ENCODE peak calls at places on chromosomes 5 and 9, in seven cellular contexts. L is amniotic stem cell; J is GM23338; S is activated T-cell treated with anti-CD3 and anti-CD28 coated beads for 1 hour; F is AG08395; D is naive thymus-derived CD4-positive, alpha-beta T cell; V is ELR. I is an unnamed sample.
A peak's percentile ranks its signal among the peaks of the same experiment; 100 is the strongest.

GRCh38 chr5:132915681-132916080 is 42.2 kb downstream of the LEAP2 start:
- DNase-seq in J (no peak), D (no peak), F (no peak), S (no peak), V (peak; percentile 62), L (no peak), I (no peak)

GRCh38 chr9:129283290-129283691 is 105.2 kb upstream of the IER5L start:
- DNase-seq in S (no peak), V (no peak), D (no peak), J (no peak), F (no peak), L (no peak), I (no peak)

GRCh38 chr5:159156839-159157238 is 52.5 kb downstream of the RNF145 start:
- DNase-seq in S (no peak), J (peak; percentile 89), L (peak; percentile 67), D (no peak), V (peak; percentile 85), F (peak; percentile 81), I (no peak)

GRCh38 chr5:154202379-154203260 is 12.1 kb downstream of the GALNT10 start:
- DNase-seq in L (no peak), D (no peak), F (no peak), V (no peak), J (peak; percentile 25), S (no peak), I (no peak)

GRCh38 chr5:155027993-155028629 is 14.6 kb downstream of the KIF4B start:
- DNase-seq in S (no peak), V (peak; percentile 57), F (no peak), J (peak; percentile 75), L (no peak), D (no peak), I (no peak)

GRCh38 chr5:111076076-111076475 is 4.6 kb downstream of the TSLP start:
- DNase-seq in S (no peak), D (no peak), V (no peak), J (no peak), L (no peak), F (no peak), I (no peak)

GRCh38 chr9:127557466-127557869 is 54.6 kb upstream of the STXBP1 start:
- DNase-seq in L (no peak), D (no peak), V (peak; percentile 78), F (peak; percentile 60), S (no peak), J (no peak), I (no peak)

GRCh38 chr5:1834721-1835425 is 33.7 kb downstream of the NDUFS6 start:
- DNase-seq in S (no peak), F (no peak), J (no peak), L (no peak), V (no peak), D (no peak), I (no peak)

GRCh38 chr5:78499485-78499884 is 139.1 kb downstream of the SCAMP1 start:
- DNase-seq in S (no peak), V (no peak), L (no peak), D (no peak), F (no peak), J (no peak), I (no peak)

GRCh38 chr9:76560481-76560891 is 101.5 kb downstream of the GCNT1 start:
- DNase-seq in F (peak; percentile 38), V (peak; percentile 66), S (no peak), L (no peak), D (no peak), J (no peak), I (peak; percentile 47)

GRCh38 chr9:111078391-111079038 is 40.2 kb upstream of the LPAR1 start:
- DNase-seq in J (no peak), F (no peak), V (peak; percentile 16), S (no peak), L (no peak), D (no peak), I (no peak)

GRCh38 chr5:81751836-81752643 is 1.1 kb upstream of the SSBP2 start:
- DNase-seq in D (no peak), S (peak; percentile 5), J (peak; percentile 55), F (no peak), V (peak; percentile 58), L (no peak), I (no peak)

GRCh38 chr5:107555425-107556090 is 115.2 kb downstream of the EFNA5 start:
- DNase-seq in D (no peak), V (peak; percentile 86), S (no peak), F (peak; percentile 4), J (no peak), L (no peak), I (peak; percentile 59)

GRCh38 chr9:126860077-126860756 is at the start of gene ZBTB34:
- DNase-seq in S (peak; percentile 76), F (peak; percentile 70), D (peak; percentile 86), L (no peak), V (peak; percentile 62), J (peak; percentile 79), I (no peak)

GRCh38 chr9:129278391-129279237 is 100.6 kb upstream of the IER5L start:
- DNase-seq in D (no peak), J (peak; percentile 71), S (no peak), F (no peak), L (no peak), V (peak; percentile 58), I (no peak)

I was measured in AG04449.